ENCODE peak calls at places on chromosomes 5 and 9, in seven cellular contexts. One of them, this sample, is unnamed.

GRCh38 chr9:136243631-136244030 is 2.0 kb downstream of the QSOX2 start:
- DNase-seq in tibial artery: no peak
- DNase-seq in astrocyte of the cerebellum: no peak
- DNase-seq in iPS-NIHi11: no peak
- DNase-seq in activated CD8-positive, alpha-beta memory T cell treated with anti-CD3 and anti-CD28 coated beads, Interleukin-2, amount 10 ng/mL, durations not matched to agents 7 days and 5 days: peak
- DNase-seq in NCI-H774: no peak
- DNase-seq in amniotic stem cell: no peak
- DNase-seq in this sample: no peak

GRCh38 chr5:67100301-67100700 is 96.3 kb downstream of the CD180 start:
- DNase-seq in tibial artery: no peak
- DNase-seq in astrocyte of the cerebellum: no peak
- DNase-seq in iPS-NIHi11: no peak
- DNase-seq in activated CD8-positive, alpha-beta memory T cell treated with anti-CD3 and anti-CD28 coated beads, Interleukin-2, amount 10 ng/mL, durations not matched to agents 7 days and 5 days: peak
- DNase-seq in NCI-H774: no peak
- DNase-seq in amniotic stem cell: no peak
- DNase-seq in this sample: no peak

GRCh38 chr5:180860273-180860886 is 696 bp downstream of the ZFP62 start:
- DNase-seq in tibial artery: no peak
- DNase-seq in astrocyte of the cerebellum: no peak
- DNase-seq in iPS-NIHi11: peak
- DNase-seq in activated CD8-positive, alpha-beta memory T cell treated with anti-CD3 and anti-CD28 coated beads, Interleukin-2, amount 10 ng/mL, durations not matched to agents 7 days and 5 days: no peak
- DNase-seq in NCI-H774: peak
- DNase-seq in amniotic stem cell: no peak
- DNase-seq in this sample: no peak

GRCh38 chr9:92963831-92964606 is 16.7 kb downstream of the FGD3 start:
- DNase-seq in tibial artery: peak
- DNase-seq in astrocyte of the cerebellum: no peak
- DNase-seq in iPS-NIHi11: no peak
- DNase-seq in activated CD8-positive, alpha-beta memory T cell treated with anti-CD3 and anti-CD28 coated beads, Interleukin-2, amount 10 ng/mL, durations not matched to agents 7 days and 5 days: peak
- DNase-seq in NCI-H774: no peak
- DNase-seq in amniotic stem cell: no peak
- DNase-seq in this sample: no peak

GRCh38 chr5:137283801-137284200 is 215.3 kb downstream of the SPOCK1 start:
- DNase-seq in tibial artery: no peak
- DNase-seq in astrocyte of the cerebellum: no peak
- DNase-seq in iPS-NIHi11: no peak
- DNase-seq in activated CD8-positive, alpha-beta memory T cell treated with anti-CD3 and anti-CD28 coated beads, Interleukin-2, amount 10 ng/mL, durations not matched to agents 7 days and 5 days: no peak
- DNase-seq in NCI-H774: no peak
- DNase-seq in amniotic stem cell: no peak
- DNase-seq in this sample: no peak

GRCh38 chr5:38585812-38586211 is 29.4 kb upstream of the LIFR start:
- DNase-seq in tibial artery: no peak
- DNase-seq in astrocyte of the cerebellum: no peak
- DNase-seq in iPS-NIHi11: no peak
- DNase-seq in activated CD8-positive, alpha-beta memory T cell treated with anti-CD3 and anti-CD28 coated beads, Interleukin-2, amount 10 ng/mL, durations not matched to agents 7 days and 5 days: no peak
- DNase-seq in NCI-H774: no peak
- DNase-seq in amniotic stem cell: no peak
- DNase-seq in this sample: no peak

GRCh38 chr5:126589536-126590297 is 5.3 kb downstream of the ALDH7A1 start:
- DNase-seq in tibial artery: no peak
- DNase-seq in astrocyte of the cerebellum: no peak
- DNase-seq in iPS-NIHi11: no peak
- DNase-seq in activated CD8-positive, alpha-beta memory T cell treated with anti-CD3 and anti-CD28 coated beads, Interleukin-2, amount 10 ng/mL, durations not matched to agents 7 days and 5 days: no peak
- DNase-seq in NCI-H774: no peak
- DNase-seq in amniotic stem cell: no peak
- DNase-seq in this sample: no peak

GRCh38 chr9:98158071-98158791 is 34.2 kb downstream of the CORO2A start:
- DNase-seq in tibial artery: no peak
- DNase-seq in astrocyte of the cerebellum: no peak
- DNase-seq in iPS-NIHi11: no peak
- DNase-seq in activated CD8-positive, alpha-beta memory T cell treated with anti-CD3 and anti-CD28 coated beads, Interleukin-2, amount 10 ng/mL, durations not matched to agents 7 days and 5 days: peak
- DNase-seq in NCI-H774: peak
- DNase-seq in amniotic stem cell: no peak
- DNase-seq in this sample: no peak

GRCh38 chr9:6552033-6552737 is 93.3 kb downstream of the GLDC start:
- DNase-seq in tibial artery: no peak
- DNase-seq in astrocyte of the cerebellum: peak
- DNase-seq in iPS-NIHi11: no peak
- DNase-seq in activated CD8-positive, alpha-beta memory T cell treated with anti-CD3 and anti-CD28 coated beads, Interleukin-2, amount 10 ng/mL, durations not matched to agents 7 days and 5 days: no peak
- DNase-seq in NCI-H774: no peak
- DNase-seq in amniotic stem cell: peak
- DNase-seq in this sample: no peak

GRCh38 chr9:99093492-99093791 is 11.5 kb upstream of the TGFBR1 start:
- DNase-seq in tibial artery: no peak
- DNase-seq in astrocyte of the cerebellum: no peak
- DNase-seq in iPS-NIHi11: no peak
- DNase-seq in activated CD8-positive, alpha-beta memory T cell treated with anti-CD3 and anti-CD28 coated beads, Interleukin-2, amount 10 ng/mL, durations not matched to agents 7 days and 5 days: peak
- DNase-seq in NCI-H774: no peak
- DNase-seq in amniotic stem cell: no peak
- DNase-seq in this sample: no peak

GRCh38 chr9:137046094-137046787 is at the start of gene NPDC1:
- DNase-seq in tibial artery: peak
- DNase-seq in astrocyte of the cerebellum: peak
- DNase-seq in iPS-NIHi11: peak
- DNase-seq in activated CD8-positive, alpha-beta memory T cell treated with anti-CD3 and anti-CD28 coated beads, Interleukin-2, amount 10 ng/mL, durations not matched to agents 7 days and 5 days: peak
- DNase-seq in NCI-H774: peak
- DNase-seq in amniotic stem cell: peak
- DNase-seq in this sample: peak

GRCh38 chr5:149154629-149155028 is 13.3 kb downstream of the ABLIM3 start:
- DNase-seq in tibial artery: no peak
- DNase-seq in astrocyte of the cerebellum: no peak
- DNase-seq in iPS-NIHi11: no peak
- DNase-seq in activated CD8-positive, alpha-beta memory T cell treated with anti-CD3 and anti-CD28 coated beads, Interleukin-2, amount 10 ng/mL, durations not matched to agents 7 days and 5 days: no peak
- DNase-seq in NCI-H774: no peak
- DNase-seq in amniotic stem cell: no peak
- DNase-seq in this sample: no peak

This sample was measured in ecto neural progenitor cell.